ENCODE peak calls at places on chromosomes 5 and 9, in eight cellular contexts. X, M, U, C, R, L, N and J are unnamed samples.

GRCh38 chr9:125659954-125660353 is 47.1 kb downstream of the MAPKAP1 start:
- DNase-seq in X (no peak), M (no peak), U (no peak), C (peak), R (no peak), L (peak), N (no peak), J (no peak)

GRCh38 chr9:3299872-3300271 is 225.9 kb downstream of the RFX3 start:
- DNase-seq in X (no peak), M (no peak), U (no peak), C (peak), R (no peak), L (no peak), N (no peak), J (no peak)

GRCh38 chr9:136086213-136086881 is 8.7 kb downstream of the NACC2 start:
- DNase-seq in X (no peak), M (no peak), U (no peak), C (no peak), R (no peak), L (no peak), N (no peak), J (no peak)

GRCh38 chr5:143614831-143615230 is 197.1 kb upstream of the HMHB1 start:
- DNase-seq in X (no peak), M (no peak), U (no peak), C (no peak), R (no peak), L (no peak), N (no peak), J (no peak)

GRCh38 chr5:76403713-76403962 is 553 bp downstream of the IQGAP2 start:
- DNase-seq in X (no peak), M (no peak), U (peak), C (no peak), R (no peak), L (no peak), N (no peak), J (no peak)

GRCh38 chr5:155027993-155028629 is 14.6 kb downstream of the KIF4B start:
- DNase-seq in X (no peak), M (no peak), U (no peak), C (peak), R (no peak), L (no peak), N (peak), J (no peak)

GRCh38 chr9:127741831-127742434 is 6.8 kb upstream of the TOR2A start:
- DNase-seq in X (no peak), M (no peak), U (peak), C (no peak), R (peak), L (no peak), N (no peak), J (peak)

GRCh38 chr9:83198336-83198735 is 135.4 kb upstream of the RASEF start:
- DNase-seq in X (no peak), M (no peak), U (no peak), C (no peak), R (no peak), L (no peak), N (peak), J (no peak)

GRCh38 chr5:124806026-124806856 is 59.8 kb upstream of the ZNF608 start:
- DNase-seq in X (no peak), M (no peak), U (no peak), C (no peak), R (peak), L (no peak), N (peak), J (peak)

GRCh38 chr5:109944461-109944860 is 254.7 kb downstream of the MAN2A1 start:
- DNase-seq in X (no peak), M (no peak), U (no peak), C (no peak), R (no peak), L (no peak), N (no peak), J (no peak)

GRCh38 chr9:89177401-89178161 is 1.0 kb downstream of the SHC3 start:
- DNase-seq in X (no peak), M (no peak), U (peak), C (no peak), R (no peak), L (no peak), N (no peak), J (no peak)

GRCh38 chr9:87991151-87991870 is 17.0 kb upstream of the CDK20 start:
- DNase-seq in X (no peak), M (no peak), U (no peak), C (no peak), R (no peak), L (no peak), N (no peak), J (no peak)

GRCh38 chr9:129561594-129562281 is 59.2 kb downstream of the C9orf50 start:
- DNase-seq in X (no peak), M (no peak), U (no peak), C (no peak), R (no peak), L (no peak), N (no peak), J (peak)

GRCh38 chr5:136174021-136174659 is 18.8 kb downstream of the SMIM32 start:
- DNase-seq in X (no peak), M (no peak), U (no peak), C (peak), R (no peak), L (peak), N (peak), J (no peak)

GRCh38 chr9:134215709-134216448 is 51.5 kb upstream of the RNU6ATAC start:
- DNase-seq in X (no peak), M (no peak), U (peak), C (no peak), R (no peak), L (no peak), N (no peak), J (no peak)

GRCh38 chr5:147290261-147290660 is 55.4 kb downstream of the STK32A start:
- DNase-seq in X (no peak), M (no peak), U (no peak), C (no peak), R (no peak), L (no peak), N (peak), J (peak)

GRCh38 chr9:23829580-23830458 is 3.8 kb upstream of the ELAVL2 start:
- DNase-seq in X (no peak), M (no peak), U (peak), C (no peak), R (no peak), L (no peak), N (no peak), J (no peak)